ENCODE peak calls at places on chromosomes 4 and X, in five cellular contexts. One of them, this sample, is unnamed.

GRCh38 chrX:115214151-115214550 is 19.7 kb downstream of the LRCH2 start:
- DNase-seq in ascending aorta: no peak
- DNase-seq in mesenchymal stem cell: no peak
- DNase-seq in tibial artery: no peak
- DNase-seq in CD4-positive, alpha-beta T cell: no peak
- DNase-seq in this sample: no peak

GRCh38 chr4:185660340-185660739 is 125.0 kb upstream of the PDLIM3 start:
- DNase-seq in CD4-positive, alpha-beta T cell: no peak
- DNase-seq in ascending aorta: no peak
- DNase-seq in tibial artery: no peak
- DNase-seq in mesenchymal stem cell: no peak
- DNase-seq in this sample: no peak

GRCh38 chr4:165443276-165443675 is 64.5 kb downstream of the CPE start:
- DNase-seq in CD4-positive, alpha-beta T cell: no peak
- DNase-seq in ascending aorta: no peak
- DNase-seq in mesenchymal stem cell: no peak
- DNase-seq in tibial artery: no peak
- DNase-seq in this sample: no peak

GRCh38 chrX:97380200-97380599 is 496.5 kb downstream of the RPA4 start:
- DNase-seq in CD4-positive, alpha-beta T cell: no peak
- DNase-seq in mesenchymal stem cell: no peak
- DNase-seq in tibial artery: no peak
- DNase-seq in ascending aorta: no peak
- DNase-seq in this sample: no peak

GRCh38 chr4:146054676-146055075 is 116.1 kb upstream of the ZNF827 start:
- DNase-seq in tibial artery: no peak
- DNase-seq in mesenchymal stem cell: no peak
- DNase-seq in CD4-positive, alpha-beta T cell: no peak
- DNase-seq in ascending aorta: no peak
- DNase-seq in this sample: no peak

GRCh38 chr4:83569967-83570366 is 34.1 kb downstream of the GPAT3 start:
- DNase-seq in tibial artery: no peak
- DNase-seq in ascending aorta: no peak
- DNase-seq in CD4-positive, alpha-beta T cell: no peak
- DNase-seq in mesenchymal stem cell: no peak
- DNase-seq in this sample: no peak

GRCh38 chr4:121822796-121823504 is 733 bp downstream of the CCNA2 start:
- DNase-seq in mesenchymal stem cell: peak
- DNase-seq in ascending aorta: no peak
- DNase-seq in tibial artery: peak
- DNase-seq in CD4-positive, alpha-beta T cell: no peak
- DNase-seq in this sample: no peak

GRCh38 chr4:145623831-145624230 is 4.6 kb downstream of the MMAA start:
- DNase-seq in tibial artery: no peak
- DNase-seq in CD4-positive, alpha-beta T cell: no peak
- DNase-seq in ascending aorta: no peak
- DNase-seq in mesenchymal stem cell: peak
- DNase-seq in this sample: no peak

GRCh38 chr4:56757821-56758400 is 63.6 kb downstream of the SPINK2 start:
- DNase-seq in ascending aorta: peak
- DNase-seq in tibial artery: peak
- DNase-seq in mesenchymal stem cell: peak
- DNase-seq in CD4-positive, alpha-beta T cell: peak
- DNase-seq in this sample: no peak

GRCh38 chrX:30791296-30792278 is 97.5 kb downstream of the TAB3 start:
- DNase-seq in tibial artery: no peak
- DNase-seq in ascending aorta: no peak
- DNase-seq in CD4-positive, alpha-beta T cell: no peak
- DNase-seq in mesenchymal stem cell: no peak
- DNase-seq in this sample: no peak

GRCh38 chr4:155546451-155546850 is 120.2 kb upstream of the GUCY1A1 start:
- DNase-seq in CD4-positive, alpha-beta T cell: no peak
- DNase-seq in mesenchymal stem cell: no peak
- DNase-seq in ascending aorta: no peak
- DNase-seq in tibial artery: no peak
- DNase-seq in this sample: no peak

GRCh38 chr4:105808459-105809041 is 86.7 kb upstream of the NPNT start:
- DNase-seq in ascending aorta: no peak
- DNase-seq in mesenchymal stem cell: peak
- DNase-seq in tibial artery: peak
- DNase-seq in CD4-positive, alpha-beta T cell: no peak
- DNase-seq in this sample: no peak

GRCh38 chr4:128471576-128471975 is 184.0 kb upstream of the PGRMC2 start:
- DNase-seq in tibial artery: no peak
- DNase-seq in mesenchymal stem cell: peak
- DNase-seq in CD4-positive, alpha-beta T cell: no peak
- DNase-seq in ascending aorta: no peak
- DNase-seq in this sample: no peak

GRCh38 chrX:147403075-147403474 is 508.6 kb upstream of the FMR1 start:
- DNase-seq in CD4-positive, alpha-beta T cell: no peak
- DNase-seq in mesenchymal stem cell: no peak
- DNase-seq in tibial artery: no peak
- DNase-seq in ascending aorta: no peak
- DNase-seq in this sample: no peak

GRCh38 chrX:65017464-65017863 is 41.2 kb upstream of the ZC4H2 start:
- DNase-seq in ascending aorta: no peak
- DNase-seq in mesenchymal stem cell: no peak
- DNase-seq in tibial artery: no peak
- DNase-seq in CD4-positive, alpha-beta T cell: no peak
- DNase-seq in this sample: no peak

GRCh38 chr4:126799971-126800722 is 832.6 kb upstream of the INTU start:
- DNase-seq in ascending aorta: no peak
- DNase-seq in mesenchymal stem cell: peak
- DNase-seq in tibial artery: no peak
- DNase-seq in CD4-positive, alpha-beta T cell: no peak
- DNase-seq in this sample: no peak

GRCh38 chrX:72685810-72686465 is 28.2 kb downstream of the PHKA1 start:
- DNase-seq in mesenchymal stem cell: no peak
- DNase-seq in tibial artery: no peak
- DNase-seq in ascending aorta: no peak
- DNase-seq in CD4-positive, alpha-beta T cell: no peak
- DNase-seq in this sample: no peak

GRCh38 chrX:129006491-129006890 is 516.8 kb downstream of the SMARCA1 start:
- DNase-seq in tibial artery: no peak
- DNase-seq in mesenchymal stem cell: no peak
- DNase-seq in ascending aorta: no peak
- DNase-seq in CD4-positive, alpha-beta T cell: no peak
- DNase-seq in this sample: no peak

GRCh38 chrX:49199315-49199595 is 738 bp downstream of the SYP start:
- DNase-seq in tibial artery: no peak
- DNase-seq in mesenchymal stem cell: no peak
- DNase-seq in ascending aorta: no peak
- DNase-seq in CD4-positive, alpha-beta T cell: no peak
- DNase-seq in this sample: no peak

GRCh38 chr4:13647012-13647411 is 19.5 kb upstream of the BOD1L1 start:
- DNase-seq in mesenchymal stem cell: no peak
- DNase-seq in ascending aorta: no peak
- DNase-seq in tibial artery: no peak
- DNase-seq in CD4-positive, alpha-beta T cell: no peak
- DNase-seq in this sample: no peak

GRCh38 chr4:3442959-3443749 is 1.4 kb downstream of the HGFAC start:
- DNase-seq in tibial artery: no peak
- DNase-seq in ascending aorta: no peak
- DNase-seq in CD4-positive, alpha-beta T cell: peak
- DNase-seq in mesenchymal stem cell: peak
- DNase-seq in this sample: peak

GRCh38 chr4:164446516-164446915 is 307.4 kb upstream of the SMIM31 start:
- DNase-seq in mesenchymal stem cell: peak
- DNase-seq in CD4-positive, alpha-beta T cell: no peak
- DNase-seq in tibial artery: no peak
- DNase-seq in ascending aorta: no peak
- DNase-seq in this sample: no peak

GRCh38 chrX:30863969-30864368 is 25.1 kb downstream of the TAB3 start:
- DNase-seq in mesenchymal stem cell: peak
- DNase-seq in tibial artery: no peak
- DNase-seq in CD4-positive, alpha-beta T cell: no peak
- DNase-seq in ascending aorta: no peak
- DNase-seq in this sample: no peak

GRCh38 chr4:141246243-141246642 is 25.5 kb downstream of the ZNF330 start:
- DNase-seq in tibial artery: no peak
- DNase-seq in CD4-positive, alpha-beta T cell: no peak
- DNase-seq in mesenchymal stem cell: peak
- DNase-seq in ascending aorta: no peak
- DNase-seq in this sample: no peak

GRCh38 chr4:151517896-151518295 is 108.9 kb downstream of the FHIP1A start:
- DNase-seq in tibial artery: no peak
- DNase-seq in mesenchymal stem cell: no peak
- DNase-seq in ascending aorta: no peak
- DNase-seq in CD4-positive, alpha-beta T cell: no peak
- DNase-seq in this sample: no peak

GRCh38 chrX:120286733-120287512 is 24.3 kb downstream of the TMEM255A start:
- DNase-seq in tibial artery: no peak
- DNase-seq in mesenchymal stem cell: no peak
- DNase-seq in ascending aorta: no peak
- DNase-seq in CD4-positive, alpha-beta T cell: no peak
- DNase-seq in this sample: no peak

GRCh38 chr4:82780398-82781231 is 18.0 kb downstream of the SCD5 start:
- DNase-seq in mesenchymal stem cell: peak
- DNase-seq in CD4-positive, alpha-beta T cell: no peak
- DNase-seq in ascending aorta: no peak
- DNase-seq in tibial artery: peak
- DNase-seq in this sample: peak

GRCh38 chrX:10052906-10053625 is 85.9 kb downstream of the CLDN34 start:
- DNase-seq in mesenchymal stem cell: no peak
- DNase-seq in ascending aorta: no peak
- DNase-seq in tibial artery: no peak
- DNase-seq in CD4-positive, alpha-beta T cell: no peak
- DNase-seq in this sample: peak

GRCh38 chrX:10050481-10050880 is 83.3 kb downstream of the CLDN34 start:
- DNase-seq in CD4-positive, alpha-beta T cell: no peak
- DNase-seq in tibial artery: no peak
- DNase-seq in mesenchymal stem cell: no peak
- DNase-seq in ascending aorta: no peak
- DNase-seq in this sample: no peak

GRCh38 chrX:10054396-10054795 is 87.2 kb downstream of the CLDN34 start:
- DNase-seq in ascending aorta: no peak
- DNase-seq in tibial artery: no peak
- DNase-seq in mesenchymal stem cell: no peak
- DNase-seq in CD4-positive, alpha-beta T cell: no peak
- DNase-seq in this sample: no peak

GRCh38 chrX:10049246-10049645 is 82.1 kb downstream of the CLDN34 start:
- DNase-seq in CD4-positive, alpha-beta T cell: no peak
- DNase-seq in ascending aorta: no peak
- DNase-seq in mesenchymal stem cell: no peak
- DNase-seq in tibial artery: no peak
- DNase-seq in this sample: no peak

DNA sequence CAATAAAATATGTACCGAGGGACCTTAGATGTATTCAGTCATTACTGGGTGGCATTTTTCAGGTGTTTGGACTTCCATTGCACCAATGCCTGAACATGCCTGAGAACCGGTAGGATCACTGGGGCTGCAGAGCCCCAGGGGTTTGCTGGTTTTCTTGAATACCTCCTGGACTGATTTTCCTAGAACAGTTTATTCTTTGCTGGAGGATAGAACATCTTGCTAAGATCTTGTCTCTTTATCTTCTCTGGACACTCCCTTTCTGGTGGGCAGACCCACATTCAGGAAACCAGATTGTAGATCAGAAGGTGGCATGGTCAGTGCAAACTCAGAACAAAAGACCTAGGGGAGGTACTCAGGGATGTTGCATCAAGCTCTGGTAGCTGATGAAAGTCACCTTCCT is 84.7 kb downstream of the CLDN34 start:
- DNase-seq in CD4-positive, alpha-beta T cell: no peak
- DNase-seq in mesenchymal stem cell: no peak
- DNase-seq in ascending aorta: no peak
- DNase-seq in tibial artery: no peak
- DNase-seq in this sample: no peak
- H3K27ac ChIP-seq in CD4-positive, alpha-beta T cell: no peak
- H3K27ac ChIP-seq in mesenchymal stem cell: no peak
- H3K27ac ChIP-seq in ascending aorta: no peak
- H3K27ac ChIP-seq in tibial artery: peak
- H3K27ac ChIP-seq in this sample: peak

GRCh38 chr4:77209012-77209411 is 52.0 kb downstream of the CCNG2 start:
- DNase-seq in mesenchymal stem cell: no peak
- DNase-seq in tibial artery: no peak
- DNase-seq in ascending aorta: no peak
- DNase-seq in CD4-positive, alpha-beta T cell: no peak
- DNase-seq in this sample: no peak
- H3K27ac ChIP-seq in mesenchymal stem cell: no peak
- H3K27ac ChIP-seq in tibial artery: no peak
- H3K27ac ChIP-seq in ascending aorta: no peak
- H3K27ac ChIP-seq in CD4-positive, alpha-beta T cell: no peak
- H3K27ac ChIP-seq in this sample: no peak

GRCh38 chrX:116240446-116240845 is 69.9 kb downstream of the AGTR2 start:
- DNase-seq in mesenchymal stem cell: no peak
- DNase-seq in ascending aorta: no peak
- DNase-seq in tibial artery: no peak
- DNase-seq in CD4-positive, alpha-beta T cell: no peak
- DNase-seq in this sample: no peak

GRCh38 chrX:116241001-116241400 is 70.5 kb downstream of the AGTR2 start:
- DNase-seq in mesenchymal stem cell: no peak
- DNase-seq in CD4-positive, alpha-beta T cell: no peak
- DNase-seq in tibial artery: no peak
- DNase-seq in ascending aorta: no peak
- DNase-seq in this sample: no peak

GRCh38 chrX:116243039-116243438 is 72.5 kb downstream of the AGTR2 start:
- DNase-seq in mesenchymal stem cell: no peak
- DNase-seq in tibial artery: no peak
- DNase-seq in ascending aorta: no peak
- DNase-seq in CD4-positive, alpha-beta T cell: no peak
- DNase-seq in this sample: no peak

DNA sequence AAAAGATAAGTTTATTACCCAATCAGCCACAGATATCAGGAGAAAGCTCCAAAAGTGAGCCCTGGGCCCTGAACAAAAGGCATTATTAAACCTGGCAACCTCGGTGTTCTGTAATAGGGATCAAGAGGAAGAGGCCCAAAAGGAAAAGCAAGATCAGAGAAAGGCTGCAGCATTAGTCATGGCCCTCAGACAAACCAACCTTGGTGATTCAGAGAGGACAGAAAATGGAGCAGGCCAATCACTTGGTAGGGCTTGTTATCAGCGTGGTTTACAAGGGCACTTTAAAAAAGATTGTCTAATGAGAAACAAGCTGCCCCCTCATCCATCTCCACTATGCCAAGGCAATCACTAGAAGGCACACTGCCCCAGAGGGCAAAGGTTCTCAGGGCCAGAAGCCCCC is 75.7 kb downstream of the AGTR2 start:
- DNase-seq in CD4-positive, alpha-beta T cell: no peak
- DNase-seq in mesenchymal stem cell: peak
- DNase-seq in ascending aorta: no peak
- DNase-seq in tibial artery: no peak
- DNase-seq in this sample: no peak
- H3K27ac ChIP-seq in CD4-positive, alpha-beta T cell: no peak
- H3K27ac ChIP-seq in mesenchymal stem cell: no peak
- H3K27ac ChIP-seq in ascending aorta: no peak
- H3K27ac ChIP-seq in tibial artery: no peak
- H3K27ac ChIP-seq in this sample: no peak

DNA sequence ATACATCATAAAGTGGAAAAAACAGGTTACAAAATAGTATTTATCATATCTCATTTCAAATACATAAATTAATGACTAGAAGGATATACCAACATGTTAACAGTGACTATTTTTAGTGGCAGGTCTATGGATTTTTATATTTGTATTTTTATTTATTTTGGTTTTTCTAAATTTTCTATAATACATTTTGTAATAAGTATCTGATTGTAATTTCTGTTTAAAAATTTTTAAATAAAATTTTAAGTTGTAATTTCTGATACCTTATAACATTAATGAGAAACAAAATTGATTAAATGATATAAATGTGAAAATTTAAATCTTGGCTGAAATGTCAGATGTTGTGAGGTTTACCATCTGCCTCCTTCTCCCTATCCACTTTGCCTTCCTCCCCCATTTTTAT is 2.5 kb downstream of the NONO start:
- DNase-seq in CD4-positive, alpha-beta T cell: no peak
- DNase-seq in tibial artery: no peak
- DNase-seq in ascending aorta: no peak
- DNase-seq in mesenchymal stem cell: no peak
- DNase-seq in this sample: no peak
- H3K27ac ChIP-seq in CD4-positive, alpha-beta T cell: no peak
- H3K27ac ChIP-seq in tibial artery: no peak
- H3K27ac ChIP-seq in ascending aorta: no peak
- H3K27ac ChIP-seq in mesenchymal stem cell: no peak
- H3K27ac ChIP-seq in this sample: no peak

This sample was measured in caudate nucleus.